ENCODE peak calls at places on chromosomes 3 and 15, in four cellular contexts. P is neuronal stem cell, D is PC-3, I is IMR-90. M is an unnamed sample.

GRCh38 chr3:138455801-138456716 is 21.6 kb downstream of the ESYT3 start:
- DNase-seq in P (no peak), D (peak), I (no peak), M (peak)

GRCh38 chr3:39104961-39105686 is 2.3 kb downstream of the GORASP1 start:
- DNase-seq in P (no peak), D (peak), I (no peak), M (no peak)

GRCh38 chr15:44753345-44753744 is 17.0 kb downstream of the TRIM69 start:
- DNase-seq in P (no peak), D (no peak), I (no peak), M (no peak)

GRCh38 chr3:161576733-161577510 is 80.3 kb downstream of the OTOL1 start:
- DNase-seq in P (no peak), D (peak), I (no peak), M (no peak)

GRCh38 chr3:40309925-40310635 is 573 bp downstream of the EIF1B start:
- DNase-seq in P (peak), D (peak), I (peak), M (peak)

GRCh38 chr3:187996609-187997008 is 157.3 kb upstream of the LPP start:
- DNase-seq in P (no peak), D (no peak), I (no peak), M (no peak)

GRCh38 chr3:176785207-176785606 is 412.1 kb downstream of the TBL1XR1 start:
- DNase-seq in P (no peak), D (no peak), I (no peak), M (peak)

GRCh38 chr3:40691598-40691905 is 166.8 kb downstream of the ZNF621 start:
- DNase-seq in P (no peak), D (peak), I (no peak), M (no peak)

GRCh38 chr3:44339990-44340389 is 1.4 kb downstream of the TCAIM start:
- DNase-seq in P (no peak), D (no peak), I (no peak), M (no peak)

GRCh38 chr3:129428382-129429079 is at the start of gene EFCAB12:
- DNase-seq in P (peak), D (peak), I (peak), M (peak)

GRCh38 chr15:75545066-75545465 is 34.0 kb downstream of the PTPN9 start:
- DNase-seq in P (no peak), D (no peak), I (no peak), M (no peak)

GRCh38 chr3:123769360-123769743 is 114.8 kb downstream of the MYLK start:
- DNase-seq in P (no peak), D (peak), I (no peak), M (no peak)

GRCh38 chr3:123767564-123768292 is 116.4 kb downstream of the MYLK start:
- DNase-seq in P (no peak), D (no peak), I (no peak), M (no peak)

GRCh38 chr3:123766195-123767019 is 117.7 kb downstream of the MYLK start:
- DNase-seq in P (no peak), D (no peak), I (no peak), M (peak)

GRCh38 chr3:123767020-123767394 is 117.1 kb downstream of the MYLK start:
- DNase-seq in P (no peak), D (no peak), I (no peak), M (no peak)

GRCh38 chr3:123768480-123769359 is 115.4 kb downstream of the MYLK start:
- DNase-seq in P (no peak), D (no peak), I (no peak), M (no peak)
- H3K9ac ChIP-seq in P (no peak), D (no peak), I (no peak), M (no peak)

DNA sequence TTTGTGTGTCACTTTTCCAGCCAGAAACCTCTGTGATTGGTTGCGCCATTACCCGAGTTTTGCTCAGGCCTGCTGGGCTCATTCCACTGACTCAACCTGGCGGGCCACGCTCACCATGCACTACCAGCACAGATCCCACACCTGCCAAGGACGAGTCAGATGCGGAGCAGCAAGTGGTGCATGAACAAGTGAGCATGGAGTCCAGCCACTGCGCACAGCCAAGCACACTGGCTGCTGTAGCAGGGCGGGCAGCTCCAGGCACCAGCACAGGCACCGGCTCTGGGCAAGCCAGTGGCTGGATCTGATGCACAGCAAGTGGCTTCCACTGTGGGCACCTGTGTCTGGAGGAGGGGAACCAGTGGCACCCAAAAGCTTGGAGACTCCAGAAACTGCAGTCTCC is 110.4 kb downstream of the CBLB start:
- DNase-seq in P (no peak), D (no peak), I (no peak), M (peak)
- H3K4me3 ChIP-seq in P (no peak), D (no peak), I (no peak), M (no peak)

GRCh38 chr3:13379191-13379830 is 40.8 kb downstream of the NUP210 start:
- DNase-seq in P (no peak), D (peak), I (peak), M (peak)
- H3K9ac ChIP-seq in P (no peak), D (no peak), I (no peak), M (no peak)

DNA sequence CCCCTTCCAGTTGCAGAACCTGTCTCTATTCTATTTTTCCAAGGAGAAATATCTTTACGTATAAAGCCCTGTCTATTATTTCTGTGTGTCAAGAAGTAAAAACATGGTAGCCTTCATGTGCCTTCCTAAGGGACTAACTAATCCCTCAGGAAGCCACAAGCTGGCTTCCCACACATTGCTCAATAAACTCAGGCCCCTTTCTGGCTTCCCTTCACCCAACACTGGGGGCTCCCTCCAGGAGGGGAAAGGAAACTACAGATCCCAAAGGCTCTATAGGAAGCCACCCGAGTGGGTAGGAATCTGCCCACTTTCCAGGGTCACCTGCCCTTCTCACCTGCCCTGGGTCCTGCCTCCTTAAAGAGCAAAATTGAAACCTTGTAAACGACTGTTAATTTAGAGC is 4.6 kb downstream of the TLE3 start:
- DNase-seq in P (no peak), D (no peak), I (no peak), M (peak)
- H3K4me3 ChIP-seq in P (no peak), D (peak), I (no peak), M (no peak)

GRCh38 chr3:149609595-149609994 is 48.2 kb downstream of the WWTR1 start:
- DNase-seq in P (no peak), D (no peak), I (no peak), M (no peak)
- H3K9ac ChIP-seq in P (no peak), D (no peak), I (peak), M (no peak)

GRCh38 chr15:57090460-57090859 is 172.0 kb downstream of the TCF12 start:
- DNase-seq in P (no peak), D (no peak), I (no peak), M (no peak)
- H3K4me3 ChIP-seq in P (no peak), D (no peak), I (no peak), M (no peak)

GRCh38 chr15:85380860-85381535 is 595 bp downstream of the AKAP13 start:
- DNase-seq in P (peak), D (peak), I (no peak), M (peak)
- H3K9ac ChIP-seq in P (peak), D (peak), I (peak), M (peak)

GRCh38 chr3:45796902-45797637 is 734 bp upstream of the SLC6A20 start:
- DNase-seq in P (no peak), D (no peak), I (no peak), M (no peak)
- H3K4me3 ChIP-seq in P (no peak), D (no peak), I (no peak), M (peak)

DNA sequence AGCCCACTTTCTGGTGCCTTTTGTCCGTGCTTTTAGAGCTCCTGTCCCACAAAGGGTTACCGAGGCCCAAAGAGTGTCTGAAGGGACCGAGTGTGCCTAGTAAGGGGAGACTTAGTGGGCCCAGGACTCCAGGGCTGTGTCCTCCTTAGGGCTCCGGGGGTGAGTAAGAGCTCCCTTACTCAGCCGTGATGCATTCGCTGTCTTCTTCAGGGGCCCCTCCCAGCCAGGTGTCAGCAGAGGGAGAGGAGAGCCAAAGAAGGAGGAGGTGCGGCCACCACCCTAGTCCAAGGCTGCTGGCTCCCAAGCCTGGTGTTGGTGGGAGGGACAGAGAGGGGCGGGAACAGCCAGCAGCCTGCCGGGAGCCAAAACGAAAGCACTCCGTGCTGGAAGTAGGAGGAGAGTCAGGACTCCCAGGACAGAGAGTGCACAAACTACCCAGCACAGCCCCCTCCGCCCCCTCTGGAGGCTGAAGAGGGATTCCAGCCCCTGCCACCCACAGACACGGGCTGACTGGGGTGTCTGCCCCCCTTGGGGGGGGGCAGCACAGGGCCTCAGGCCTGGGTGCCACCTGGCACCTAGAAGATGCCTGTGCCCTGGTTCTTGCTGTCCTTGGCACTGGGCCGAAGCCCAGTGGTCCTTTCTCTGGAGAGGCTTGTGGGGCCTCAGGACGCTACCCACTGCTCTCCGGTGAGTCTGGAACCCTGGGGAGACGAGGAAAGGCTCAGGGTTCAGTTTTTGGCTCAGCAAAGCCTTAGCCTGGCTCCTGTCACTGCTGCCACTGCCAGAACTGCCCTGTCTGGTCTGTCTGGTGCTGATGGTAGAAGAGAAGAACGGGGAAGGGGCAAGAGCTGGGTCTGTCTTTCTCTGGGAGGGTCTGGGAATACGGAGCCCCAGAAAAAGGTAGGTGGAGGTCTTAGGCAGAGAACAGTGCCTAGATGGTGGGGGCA is at the start of gene IL17RC:
- DNase-seq in P (no peak), D (peak), I (peak), M (peak)
- H3K9ac ChIP-seq in P (peak), D (peak), I (peak), M (peak)